ENCODE peak calls at places on chromosomes 16 and 17, in four cellular contexts. One of them, this sample, is unnamed.

GRCh38 chr17:33970271-33970670 is 284.8 kb upstream of the CCL2 start:
- DNase-seq in fibroblast of villous mesenchyme: no peak
- DNase-seq in A549: no peak
- DNase-seq in lower lobe of right lung: no peak
- DNase-seq in this sample: no peak

GRCh38 chr17:72421128-72422092 is 300.6 kb downstream of the SOX9 start:
- DNase-seq in lower lobe of right lung: no peak
- DNase-seq in A549: peak; percentile 99
- DNase-seq in fibroblast of villous mesenchyme: peak; percentile 94
- DNase-seq in this sample: no peak

GRCh38 chr17:10127819-10128375 is 70.5 kb downstream of the GAS7 start:
- DNase-seq in fibroblast of villous mesenchyme: peak; percentile 98
- DNase-seq in lower lobe of right lung: peak; percentile 79
- DNase-seq in A549: no peak
- DNase-seq in this sample: no peak

GRCh38 chr16:56919099-56919800 is 12.7 kb upstream of the HERPUD1 start:
- DNase-seq in fibroblast of villous mesenchyme: no peak
- DNase-seq in lower lobe of right lung: no peak
- DNase-seq in A549: no peak
- DNase-seq in this sample: no peak

GRCh38 chr16:87792205-87792565 is 26.4 kb upstream of the KLHDC4 start:
- DNase-seq in A549: no peak
- DNase-seq in fibroblast of villous mesenchyme: no peak
- DNase-seq in lower lobe of right lung: no peak
- DNase-seq in this sample: no peak

GRCh38 chr17:18038149-18038850 is 668 bp downstream of the ATPAF2 start:
- DNase-seq in A549: no peak
- DNase-seq in lower lobe of right lung: no peak
- DNase-seq in fibroblast of villous mesenchyme: peak; percentile 6
- DNase-seq in this sample: no peak

GRCh38 chr16:87945351-87946042 is 5.7 kb upstream of the BANP start:
- DNase-seq in lower lobe of right lung: peak; percentile 85
- DNase-seq in A549: peak; percentile 50
- DNase-seq in fibroblast of villous mesenchyme: peak; percentile 92
- DNase-seq in this sample: no peak

GRCh38 chr17:73650617-73651200 is 6.5 kb upstream of the SDK2 start:
- DNase-seq in fibroblast of villous mesenchyme: no peak
- DNase-seq in lower lobe of right lung: no peak
- DNase-seq in A549: no peak
- DNase-seq in this sample: no peak

GRCh38 chr17:33241390-33241789 is 51.7 kb downstream of the ASIC2 start:
- DNase-seq in A549: peak; percentile 18
- DNase-seq in lower lobe of right lung: no peak
- DNase-seq in fibroblast of villous mesenchyme: peak; percentile 4
- DNase-seq in this sample: no peak

GRCh38 chr17:36640836-36641235 is 39.5 kb downstream of the MRM1 start:
- DNase-seq in A549: no peak
- DNase-seq in fibroblast of villous mesenchyme: no peak
- DNase-seq in lower lobe of right lung: no peak
- DNase-seq in this sample: no peak

GRCh38 chr17:51653902-51654301 is 393.6 kb downstream of the UTP18 start:
- DNase-seq in A549: peak; percentile 36
- DNase-seq in fibroblast of villous mesenchyme: no peak
- DNase-seq in lower lobe of right lung: no peak
- DNase-seq in this sample: no peak

GRCh38 chr17:59145571-59146096 is 9.4 kb downstream of the SKA2 start:
- DNase-seq in fibroblast of villous mesenchyme: no peak
- DNase-seq in lower lobe of right lung: no peak
- DNase-seq in A549: no peak
- DNase-seq in this sample: no peak

DNA sequence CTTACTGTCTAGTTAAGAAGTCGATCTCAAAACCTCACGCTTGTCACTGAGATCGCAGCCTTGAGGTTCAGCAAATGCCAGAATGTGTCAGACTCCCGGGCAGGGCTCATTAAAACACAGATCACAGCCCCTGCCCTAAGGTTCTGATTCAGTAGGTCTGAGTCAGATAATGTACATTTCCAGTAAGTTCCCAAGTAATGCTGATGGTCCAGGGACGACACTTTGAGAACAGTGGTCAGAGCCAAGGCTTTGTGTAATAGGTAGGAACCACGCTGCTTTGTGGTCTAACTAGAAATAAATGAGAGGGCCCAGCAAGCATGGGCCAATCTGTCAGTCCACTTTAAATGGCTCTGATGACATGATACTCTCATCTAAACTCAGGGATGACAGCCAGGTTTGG is 228.6 kb downstream of the ZFHX3 start:
- DNase-seq in lower lobe of right lung: no peak
- DNase-seq in A549: no peak
- DNase-seq in fibroblast of villous mesenchyme: no peak
- DNase-seq in this sample: no peak
- TF ChIP-seq CTCF in lower lobe of right lung: no peak
- TF ChIP-seq CTCF in A549: no peak
- TF ChIP-seq CTCF in fibroblast of villous mesenchyme: no peak
- TF ChIP-seq CTCF in this sample: no peak

GRCh38 chr17:30296499-30297038 is 4.8 kb upstream of the BLMH start:
- DNase-seq in A549: no peak
- DNase-seq in lower lobe of right lung: no peak
- DNase-seq in fibroblast of villous mesenchyme: no peak
- DNase-seq in this sample: no peak

GRCh38 chr17:30300803-30301202 is 9.1 kb upstream of the BLMH start:
- DNase-seq in lower lobe of right lung: no peak
- DNase-seq in A549: no peak
- DNase-seq in fibroblast of villous mesenchyme: no peak
- DNase-seq in this sample: no peak

GRCh38 chr17:30297715-30298114 is 6.0 kb upstream of the BLMH start:
- DNase-seq in fibroblast of villous mesenchyme: no peak
- DNase-seq in lower lobe of right lung: no peak
- DNase-seq in A549: no peak
- DNase-seq in this sample: no peak

GRCh38 chr17:30302241-30302640 is 10.5 kb upstream of the BLMH start:
- DNase-seq in fibroblast of villous mesenchyme: no peak
- DNase-seq in A549: no peak
- DNase-seq in lower lobe of right lung: no peak
- DNase-seq in this sample: no peak

DNA sequence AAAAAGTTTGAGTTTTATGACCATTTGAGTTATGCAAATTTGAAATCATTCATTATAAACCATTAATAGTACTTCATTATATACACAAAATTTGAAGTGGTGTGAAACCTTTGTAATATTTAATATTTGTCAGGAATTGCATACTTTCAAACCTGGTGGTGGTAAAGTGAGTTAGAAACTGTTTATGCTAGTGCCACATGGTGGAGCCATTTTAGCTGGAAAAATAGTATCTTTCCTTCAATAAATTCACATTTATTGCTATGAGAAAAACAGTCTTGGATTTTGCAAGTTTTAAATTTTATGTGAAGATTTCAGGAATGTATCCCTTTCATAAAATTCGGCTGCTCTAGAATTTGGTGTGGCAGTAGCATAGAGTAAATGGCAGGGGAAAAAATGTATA is 7.3 kb upstream of the BLMH start:
- DNase-seq in lower lobe of right lung: no peak
- DNase-seq in fibroblast of villous mesenchyme: no peak
- DNase-seq in A549: peak; percentile 34
- DNase-seq in this sample: no peak
- TF ChIP-seq CTCF in lower lobe of right lung: no peak
- TF ChIP-seq CTCF in fibroblast of villous mesenchyme: peak; percentile 20
- TF ChIP-seq CTCF in A549: peak; percentile 67
- TF ChIP-seq CTCF in this sample: peak; percentile 35

DNA sequence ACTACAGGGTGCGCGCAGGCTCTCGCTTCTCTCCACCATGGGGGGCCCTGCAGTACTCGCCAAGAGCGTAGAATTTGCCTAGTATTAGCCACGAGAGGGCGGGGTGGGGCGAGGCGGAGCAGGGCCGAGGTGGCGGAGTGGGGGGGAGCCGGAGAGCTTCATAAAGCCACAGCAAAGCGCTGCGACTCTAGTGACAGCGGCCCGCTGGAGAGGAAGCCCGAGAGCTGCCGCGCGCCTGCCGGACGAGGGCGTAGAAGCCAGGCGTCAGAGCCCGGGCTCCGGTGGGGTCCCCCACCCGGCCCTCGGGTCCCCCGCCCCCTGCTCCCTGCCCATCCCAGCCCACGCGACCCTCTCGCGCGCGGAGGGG is at the start of gene TBX21:
- DNase-seq in fibroblast of villous mesenchyme: peak; percentile 23
- DNase-seq in A549: peak; percentile 80
- DNase-seq in lower lobe of right lung: peak; percentile 78
- DNase-seq in this sample: peak; percentile 77
- TF ChIP-seq CTCF in fibroblast of villous mesenchyme: peak; percentile 8
- TF ChIP-seq CTCF in A549: peak; percentile 45
- TF ChIP-seq CTCF in lower lobe of right lung: no peak
- TF ChIP-seq CTCF in this sample: peak; percentile 43

GRCh38 chr16:74029122-74029805 is 267.4 kb upstream of the PSMD7 start:
- DNase-seq in A549: no peak
- DNase-seq in fibroblast of villous mesenchyme: no peak
- DNase-seq in lower lobe of right lung: no peak
- DNase-seq in this sample: no peak

GRCh38 chr16:74035816-74036215 is 260.8 kb upstream of the PSMD7 start:
- DNase-seq in fibroblast of villous mesenchyme: no peak
- DNase-seq in lower lobe of right lung: no peak
- DNase-seq in A549: peak; percentile 25
- DNase-seq in this sample: no peak

GRCh38 chr16:74030000-74030399 is 266.6 kb upstream of the PSMD7 start:
- DNase-seq in A549: no peak
- DNase-seq in lower lobe of right lung: no peak
- DNase-seq in fibroblast of villous mesenchyme: no peak
- DNase-seq in this sample: no peak

GRCh38 chr16:74031551-74031950 is 265.1 kb upstream of the PSMD7 start:
- DNase-seq in A549: no peak
- DNase-seq in lower lobe of right lung: no peak
- DNase-seq in fibroblast of villous mesenchyme: no peak
- DNase-seq in this sample: no peak

GRCh38 chr16:74034862-74035261 is 261.8 kb upstream of the PSMD7 start:
- DNase-seq in A549: peak; percentile 19
- DNase-seq in lower lobe of right lung: no peak
- DNase-seq in fibroblast of villous mesenchyme: peak; percentile 20
- DNase-seq in this sample: peak; percentile 32
- TF ChIP-seq CTCF in A549: peak; percentile 59
- TF ChIP-seq CTCF in lower lobe of right lung: peak; percentile 24
- TF ChIP-seq CTCF in fibroblast of villous mesenchyme: peak; percentile 32
- TF ChIP-seq CTCF in this sample: peak; percentile 71

GRCh38 chr17:6286239-6286638 is 148.7 kb downstream of the AIPL1 start:
- DNase-seq in lower lobe of right lung: no peak
- DNase-seq in fibroblast of villous mesenchyme: no peak
- DNase-seq in A549: peak; percentile 17
- DNase-seq in this sample: no peak
- TF ChIP-seq CTCF in lower lobe of right lung: no peak
- TF ChIP-seq CTCF in fibroblast of villous mesenchyme: no peak
- TF ChIP-seq CTCF in A549: no peak
- TF ChIP-seq CTCF in this sample: no peak

GRCh38 chr16:35302859-35303258 is 1843.4 kb downstream of the TP53TG3F start:
- DNase-seq in A549: no peak
- DNase-seq in lower lobe of right lung: no peak
- DNase-seq in fibroblast of villous mesenchyme: no peak
- DNase-seq in this sample: no peak
- TF ChIP-seq CTCF in A549: no peak
- TF ChIP-seq CTCF in lower lobe of right lung: no peak
- TF ChIP-seq CTCF in fibroblast of villous mesenchyme: no peak
- TF ChIP-seq CTCF in this sample: no peak

GRCh38 chr16:9258423-9259051 is 167.1 kb downstream of the HAPSTR1 start:
- DNase-seq in lower lobe of right lung: no peak
- DNase-seq in fibroblast of villous mesenchyme: peak; percentile 8
- DNase-seq in A549: peak; percentile 52
- DNase-seq in this sample: peak; percentile 36
- TF ChIP-seq CTCF in lower lobe of right lung: peak; percentile 53
- TF ChIP-seq CTCF in fibroblast of villous mesenchyme: peak; percentile 51
- TF ChIP-seq CTCF in A549: peak; percentile 70
- TF ChIP-seq CTCF in this sample: peak; percentile 81

GRCh38 chr16:58661199-58661830 is 23.3 kb downstream of the SLC38A7 start:
- DNase-seq in A549: peak; percentile 87
- DNase-seq in lower lobe of right lung: no peak
- DNase-seq in fibroblast of villous mesenchyme: peak; percentile 86
- DNase-seq in this sample: peak; percentile 17
- TF ChIP-seq CTCF in A549: peak; percentile 87
- TF ChIP-seq CTCF in lower lobe of right lung: peak; percentile 55
- TF ChIP-seq CTCF in fibroblast of villous mesenchyme: peak; percentile 74
- TF ChIP-seq CTCF in this sample: peak; percentile 71

GRCh38 chr17:8220783-8221662 is 10.6 kb upstream of the AURKB start:
- DNase-seq in fibroblast of villous mesenchyme: peak; percentile 92
- DNase-seq in lower lobe of right lung: peak; percentile 85
- DNase-seq in A549: peak; percentile 97
- DNase-seq in this sample: peak; percentile 94
- TF ChIP-seq CTCF in fibroblast of villous mesenchyme: no peak
- TF ChIP-seq CTCF in lower lobe of right lung: peak; percentile 5
- TF ChIP-seq CTCF in A549: peak; percentile 20
- TF ChIP-seq CTCF in this sample: no peak

GRCh38 chr16:19555938-19556778 is 655 bp downstream of the VPS35L start:
- DNase-seq in A549: peak; percentile 68
- DNase-seq in lower lobe of right lung: no peak
- DNase-seq in fibroblast of villous mesenchyme: peak; percentile 13
- DNase-seq in this sample: peak; percentile 49
- TF ChIP-seq CTCF in A549: no peak
- TF ChIP-seq CTCF in lower lobe of right lung: peak; percentile 17
- TF ChIP-seq CTCF in fibroblast of villous mesenchyme: peak; percentile 42
- TF ChIP-seq CTCF in this sample: peak; percentile 56

This sample was measured in neural crest cell.